ENCODE peak calls at places on chromosomes 13 and 19, in ten cellular contexts. P is naive thymus-derived CD8-positive, alpha-beta T cell; D is NK-92 treated with Interleukin-12 subunit alpha and Interleukin-12 subunit beta, amount 100 ng/mL, for 24 hours; V is tibial nerve; J is NCI-H1694 treated with DMSO at 0.1 percent for 48 hours; M is activated CD8-positive, alpha-beta memory T cell treated with anti-CD3 and anti-CD28 coated beads, Interleukin-2, amount 50 U/mL, for 4 hours; G is cardiac fibroblast; E is activated T-cell treated with anti-CD3 and anti-CD28 coated beads, Interleukin-2, amount 50 U/mL, for 48 hours; Q is cardiac muscle cell; K is CD8-positive, alpha-beta memory T cell. N is an unnamed sample.

GRCh38 chr19:6501740-6502648 is at the start of gene TUBB4A:
- DNase-seq in P (peak; percentile 50), D (no peak), K (peak; percentile 43), G (no peak), M (peak; percentile 58), Q (no peak), E (peak; percentile 69), J (no peak), V (no peak), N (no peak)

GRCh38 chr13:113489549-113490495 is 689 bp downstream of the DCUN1D2 start:
- DNase-seq in G (peak; percentile 53), Q (peak; percentile 62), D (no peak), E (peak; percentile 64), P (no peak), M (peak; percentile 35), J (no peak), K (peak; percentile 22), V (no peak), N (peak; percentile 27)

GRCh38 chr19:45667620-45668341 is at the start of gene GIPR:
- DNase-seq in M (peak; percentile 62), K (no peak), D (peak; percentile 77), G (no peak), Q (no peak), J (peak; percentile 60), E (peak; percentile 85), P (peak; percentile 49), V (no peak), N (no peak)

GRCh38 chr19:9406798-9407352 is 28.5 kb downstream of the ZNF266 start:
- DNase-seq in M (peak; percentile 33), Q (peak; percentile 92), G (peak; percentile 89), P (peak; percentile 15), K (peak; percentile 37), J (no peak), D (no peak), E (peak; percentile 63), V (peak; percentile 11), N (peak; percentile 77)

GRCh38 chr19:33905937-33906577 is 109.4 kb downstream of the KCTD15 start:
- DNase-seq in P (no peak), J (no peak), K (no peak), G (peak; percentile 59), D (no peak), Q (peak; percentile 64), E (peak; percentile 21), V (no peak), M (no peak), N (peak; percentile 78)

GRCh38 chr13:50085063-50085462 is 69.8 kb downstream of the KCNRG start:
- DNase-seq in J (no peak), G (peak; percentile 66), E (no peak), Q (peak; percentile 67), P (no peak), K (peak; percentile 20), D (no peak), M (no peak), V (no peak), N (no peak)

GRCh38 chr13:97720881-97721280 is 232.6 kb upstream of the IPO5 start:
- DNase-seq in P (no peak), D (no peak), J (no peak), M (no peak), E (no peak), G (no peak), V (no peak), K (no peak), Q (no peak), N (no peak)

GRCh38 chr19:48925240-48925843 is 8.2 kb upstream of the DHDH start:
- DNase-seq in K (no peak), G (peak; percentile 67), Q (peak; percentile 33), J (no peak), E (no peak), M (no peak), D (no peak), V (no peak), P (no peak), N (no peak)

GRCh38 chr13:75302031-75302430 is 179.9 kb downstream of the TBC1D4 start:
- DNase-seq in Q (peak; percentile 47), M (no peak), D (no peak), V (no peak), K (no peak), E (no peak), J (no peak), G (peak; percentile 39), P (no peak), N (no peak)

GRCh38 chr13:78759704-78760103 is 100.7 kb upstream of the OBI1 start:
- DNase-seq in J (no peak), K (no peak), V (no peak), G (no peak), E (no peak), P (no peak), Q (no peak), M (no peak), D (no peak), N (no peak)